ENCODE peak calls at places on chromosomes 5 and 9, in four cellular contexts. T is lower leg skin, P is stomach, C is body of pancreas. D is an unnamed sample.

GRCh38 chr5:3400659-3401058 is 195.0 kb upstream of the IRX1 start:
- DNase-seq in C (no peak), P (no peak), T (no peak), D (no peak)

GRCh38 chr9:123568691-123569342 is 212.8 kb downstream of the CRB2 start:
- DNase-seq in C (no peak), P (peak; percentile 52), T (no peak), D (peak; percentile 37)

GRCh38 chr5:42876375-42876844 is 64.7 kb upstream of the SELENOP start:
- DNase-seq in T (no peak), C (no peak), P (no peak), D (no peak)

GRCh38 chr5:113489299-113489698 is 1.0 kb upstream of the MCC start:
- DNase-seq in C (no peak), T (no peak), P (no peak), D (peak; percentile 71)

GRCh38 chr5:81187885-81188284 is 45.2 kb upstream of the CKMT2 start:
- DNase-seq in C (no peak), P (no peak), T (no peak), D (no peak)

GRCh38 chr5:14730466-14730865 is 65.9 kb downstream of the OTULIN start:
- DNase-seq in T (no peak), P (no peak), C (no peak), D (no peak)

GRCh38 chr5:170247363-170247762 is 14.6 kb downstream of the C5orf58 start:
- DNase-seq in C (no peak), P (no peak), T (no peak), D (no peak)

GRCh38 chr9:37582548-37583157 is 6.5 kb upstream of the FBXO10 start:
- DNase-seq in C (no peak), T (no peak), P (no peak), D (peak; percentile 19)

GRCh38 chr5:107364443-107365096 is 306.2 kb downstream of the EFNA5 start:
- DNase-seq in P (no peak), C (no peak), T (no peak), D (no peak)

GRCh38 chr9:127346584-127346983 is 50.4 kb upstream of the SLC2A8 start:
- DNase-seq in C (no peak), P (peak; percentile 8), T (peak; percentile 54), D (no peak)

GRCh38 chr9:97132865-97133264 is 93.9 kb upstream of the CTSV start:
- DNase-seq in T (no peak), C (no peak), P (no peak), D (no peak)

DNA sequence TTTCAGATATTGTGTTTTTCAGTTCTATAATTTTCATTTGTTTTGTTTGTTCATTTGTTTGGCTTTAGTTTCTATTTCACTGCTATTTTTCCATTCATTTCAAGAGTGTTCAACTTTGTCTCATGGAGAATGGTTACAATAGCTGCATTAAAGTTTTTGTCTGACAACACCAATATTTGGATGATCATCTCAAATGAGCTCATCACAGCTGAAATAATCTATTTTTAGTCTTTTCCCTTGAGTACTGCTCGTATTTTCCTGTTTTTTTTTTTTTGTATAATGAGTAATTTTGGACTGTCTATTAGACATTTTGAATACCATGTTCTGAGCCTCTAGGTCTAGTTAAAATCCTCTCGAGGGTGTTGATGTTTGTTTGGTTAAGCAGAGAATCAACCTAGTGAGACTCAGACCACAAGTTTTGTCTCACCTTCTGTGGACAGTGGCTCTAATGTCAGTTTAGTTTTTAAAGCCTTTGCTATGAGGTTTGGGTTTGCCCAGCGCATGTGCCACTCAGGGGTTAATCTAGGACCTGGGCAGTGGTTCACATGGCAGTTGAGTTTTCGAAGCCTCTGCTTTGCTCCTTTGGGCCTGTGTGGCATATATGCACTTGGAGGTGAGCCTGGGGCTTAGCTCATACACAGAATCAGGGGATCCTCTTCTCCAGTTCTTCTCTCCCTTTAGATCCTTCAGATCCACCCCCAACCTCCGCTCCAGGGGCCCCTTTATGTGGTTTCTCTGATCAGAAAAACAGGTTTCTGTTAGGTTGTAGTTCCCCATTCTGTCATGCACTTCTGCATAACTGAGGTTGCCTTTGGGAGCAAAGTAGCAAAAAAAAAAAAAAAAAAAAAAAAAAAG is 79.8 kb downstream of the ARSB start:
- DNase-seq in C (no peak), P (no peak), T (no peak), D (no peak)
- H3K4me3 ChIP-seq in C (no peak overlapping the region), P (no peak overlapping the region), T (no peak overlapping the region), D (no peak overlapping the region)

GRCh38 chr5:160021818-160022446 is 13.0 kb downstream of the TTC1 start:
- DNase-seq in C (peak; percentile 65), P (peak; percentile 44), T (no peak), D (peak; percentile 62)
- TF ChIP-seq POLR2A in C (no peak), P (no peak), T (no peak), D (no peak)

GRCh38 chr5:78835176-78835575 is 149.9 kb downstream of the ARSB start:
- DNase-seq in C (no peak), P (no peak), T (no peak), D (no peak)

GRCh38 chr5:78841767-78842166 is 143.3 kb downstream of the ARSB start:
- DNase-seq in P (no peak), C (no peak), T (no peak), D (no peak)

GRCh38 chr5:78843436-78843835 is 141.7 kb downstream of the ARSB start:
- DNase-seq in T (no peak), C (no peak), P (no peak), D (no peak)

GRCh38 chr5:78837836-78838235 is 147.3 kb downstream of the ARSB start:
- DNase-seq in P (no peak), C (no peak), T (no peak), D (no peak)

DNA sequence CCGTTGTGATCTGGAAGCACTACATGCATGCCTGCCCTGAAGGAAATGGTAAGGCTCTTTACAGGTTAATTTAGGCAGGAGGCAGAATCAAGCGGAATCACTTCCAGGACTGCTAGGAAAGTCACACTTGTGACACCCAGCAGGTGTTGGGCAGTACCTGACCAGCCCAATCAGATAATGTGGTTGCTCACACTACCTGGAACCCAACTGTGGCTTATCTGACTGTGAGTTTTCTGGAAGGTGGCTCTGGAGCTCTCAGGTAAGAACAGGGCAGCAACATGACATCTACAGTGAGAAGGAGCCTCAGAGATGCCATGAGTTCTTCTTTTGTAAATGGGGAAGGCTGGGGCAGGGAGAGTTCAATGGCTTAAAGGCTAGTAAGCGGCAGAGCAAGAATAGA is 146.4 kb downstream of the ARSB start:
- DNase-seq in C (no peak), T (no peak), P (no peak), D (no peak)
- H3K4me3 ChIP-seq in C (no peak overlapping the region), T (no peak overlapping the region), P (no peak overlapping the region), D (no peak overlapping the region)

GRCh38 chr5:149826574-149826973 is 96.5 kb downstream of the PPARGC1B start:
- DNase-seq in T (no peak), P (no peak), C (no peak), D (no peak)
- TF ChIP-seq POLR2A in T (no peak), P (no peak), C (no peak), D (no peak)

GRCh38 chr9:120971938-120972337 is 45.3 kb upstream of the TRAF1 start:
- DNase-seq in C (no peak), T (no peak), P (no peak), D (no peak)
- H3K4me3 ChIP-seq in C (no peak overlapping the region), T (no peak overlapping the region), P (no peak overlapping the region), D (no peak overlapping the region)

DNA sequence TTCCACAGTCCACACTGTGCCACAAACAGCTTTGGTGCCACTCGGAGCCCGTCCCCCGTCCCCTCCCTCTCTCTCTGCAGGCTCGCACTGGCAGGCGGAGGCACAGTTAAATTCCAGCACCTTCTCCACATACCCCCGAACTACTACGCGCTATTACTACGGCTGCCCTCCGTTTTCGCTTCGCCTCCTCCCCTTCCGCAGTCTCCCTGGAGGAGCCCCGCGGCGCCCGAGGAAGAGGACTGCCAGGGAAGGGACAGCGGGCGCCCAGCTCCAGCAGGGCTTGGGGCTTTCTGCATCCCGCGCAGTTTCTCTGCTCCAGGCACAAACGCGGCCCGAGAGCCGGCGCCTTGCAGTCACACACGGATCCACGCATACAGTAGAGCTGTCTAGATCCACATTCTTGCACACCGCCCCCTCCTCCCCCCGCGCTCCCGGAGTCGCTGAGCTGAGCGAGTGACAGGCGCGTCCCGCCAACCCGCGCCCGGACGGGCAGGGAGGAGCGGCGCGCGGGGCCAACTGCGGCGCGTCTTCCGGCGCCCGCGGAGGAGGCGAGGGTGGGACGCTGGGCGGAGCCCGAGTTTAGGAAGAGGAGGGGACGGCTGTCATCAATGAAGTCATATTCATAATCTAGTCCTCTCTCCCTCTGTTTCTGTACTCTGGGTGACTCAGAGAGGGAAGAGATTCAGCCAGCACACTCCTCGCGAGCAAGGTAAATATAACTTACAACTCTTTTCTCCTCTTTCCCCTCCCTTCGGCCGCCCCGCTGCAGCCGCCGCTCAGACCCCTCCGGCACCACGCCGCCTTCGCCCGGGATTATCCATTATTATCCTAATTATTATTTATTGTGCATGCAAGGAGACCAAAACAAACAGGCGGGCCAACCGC is at the start of gene SMARCA2:
- DNase-seq in P (peak; percentile 96), C (peak; percentile 97), T (peak; percentile 99), D (peak; percentile 98)
- TF ChIP-seq POLR2A in P (no peak), C (peak; percentile 95), T (no peak), D (peak; percentile 84)

GRCh38 chr9:92308893-92309292 is 15.4 kb upstream of the IARS1 start:
- DNase-seq in C (no peak), T (no peak), P (no peak), D (peak; percentile 31)

GRCh38 chr9:92310562-92310961 is 14.6 kb downstream of the NOL8 start:
- DNase-seq in P (no peak), C (no peak), T (no peak), D (no peak)

GRCh38 chr9:92315456-92315855 is 9.7 kb downstream of the NOL8 start:
- DNase-seq in T (no peak), P (no peak), C (no peak), D (no peak)

GRCh38 chr9:92313624-92314012 is 11.5 kb downstream of the NOL8 start:
- DNase-seq in T (no peak), C (no peak), P (no peak), D (no peak)

DNA sequence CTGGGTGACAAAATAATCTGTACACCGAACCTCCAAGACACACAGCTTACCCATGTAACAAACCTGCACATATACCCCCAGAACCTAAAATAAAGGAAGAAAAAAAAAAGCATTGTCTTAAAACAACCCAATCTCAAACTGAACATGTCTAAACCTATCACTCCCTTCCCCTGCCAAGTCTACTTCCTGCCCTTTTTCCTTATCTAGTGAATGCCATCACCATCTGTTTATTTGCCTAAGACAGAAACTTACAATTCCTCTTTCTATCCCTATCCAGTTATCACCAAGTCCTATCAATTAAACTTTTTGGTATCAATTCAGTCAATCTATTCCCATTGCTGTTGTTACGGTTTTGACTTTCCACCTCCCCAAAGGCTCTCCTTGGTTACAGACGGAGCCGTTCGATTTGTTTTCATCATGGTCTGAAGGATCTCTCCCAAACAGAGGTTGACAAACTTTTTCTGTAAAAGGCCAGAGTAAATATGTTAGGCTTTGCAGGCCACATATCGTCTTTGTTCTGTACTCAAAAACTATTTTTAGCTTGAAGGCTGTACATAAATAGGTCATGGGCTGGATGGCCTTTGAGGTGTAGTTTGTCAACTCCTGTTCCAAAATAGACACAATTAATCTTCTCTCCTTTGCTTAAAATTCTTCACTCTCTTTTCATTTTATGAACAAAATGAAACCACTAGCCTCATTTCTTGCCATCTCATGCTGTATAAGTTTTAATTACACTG is 12.1 kb downstream of the NOL8 start:
- DNase-seq in T (no peak), P (no peak), C (no peak), D (no peak)
- H3K4me3 ChIP-seq in T (no peak overlapping the region), P (no peak overlapping the region), C (no peak overlapping the region), D (no peak overlapping the region)